ENCODE peak calls at places on chromosomes 13 and 19, in seven cellular contexts. K is WERI-Rb-1, U is H9, O is sigmoid colon, X is endothelial cell of umbilical vein, F is endothelial cell, G is chondrocyte. E is an unnamed sample.

GRCh38 chr19:5823579-5824281 is 15.8 kb downstream of the FUT6 start:
- DNase-seq in K (no peak), U (peak), O (no peak), X (no peak), F (no peak), G (peak), E (no peak)

GRCh38 chr19:11137542-11138384 is 17.8 kb downstream of the SPC24 start:
- DNase-seq in K (peak), U (peak), O (peak), X (peak), F (peak), G (no peak), E (peak)

GRCh38 chr13:25869941-25870340 is 181.9 kb downstream of the SHISA2 start:
- DNase-seq in K (no peak), U (no peak), O (no peak), X (no peak), F (no peak), G (no peak), E (no peak)

GRCh38 chr19:38095411-38096308 is 128.4 kb downstream of the DPF1 start:
- DNase-seq in K (peak), U (peak), O (no peak), X (peak), F (peak), G (no peak), E (peak)

GRCh38 chr19:33193864-33194362 is at the start of gene LRP3:
- DNase-seq in K (peak), U (no peak), O (no peak), X (peak), F (no peak), G (peak), E (no peak)

GRCh38 chr13:62643007-62643483 is 1227.4 kb upstream of the PCDH20 start:
- DNase-seq in K (no peak), U (no peak), O (no peak), X (no peak), F (no peak), G (no peak), E (peak)

GRCh38 chr19:46426035-46426505 is 2.7 kb downstream of the PNMA8C start:
- DNase-seq in K (peak), U (no peak), O (no peak), X (no peak), F (no peak), G (no peak), E (no peak)

GRCh38 chr19:35756373-35757230 is at the start of gene HSPB6:
- DNase-seq in K (no peak), U (peak), O (peak), X (peak), F (peak), G (no peak), E (peak)

GRCh38 chr19:24033962-24034342 is 53.0 kb upstream of the ZNF254 start:
- DNase-seq in K (peak), U (no peak), O (peak), X (peak), F (peak), G (peak), E (peak)

GRCh38 chr19:11269408-11269807 is 7.1 kb upstream of the DOCK6 start:
- DNase-seq in K (no peak), U (no peak), O (no peak), X (peak), F (no peak), G (no peak), E (no peak)

GRCh38 chr13:99028890-99029289 is 51.0 kb upstream of the DOCK9 start:
- DNase-seq in K (peak), U (peak), O (no peak), X (no peak), F (no peak), G (no peak), E (peak)

GRCh38 chr13:44715287-44716224 is 139.4 kb upstream of the TSC22D1 start:
- DNase-seq in K (no peak), U (no peak), O (no peak), X (no peak), F (no peak), G (no peak), E (no peak)

GRCh38 chr19:32172761-32173160 is 172.6 kb upstream of the ZNF507 start:
- DNase-seq in K (no peak), U (no peak), O (no peak), X (no peak), F (no peak), G (no peak), E (no peak)

GRCh38 chr19:18639706-18640105 is 2.9 kb downstream of the KLHL26 start:
- DNase-seq in K (no peak), U (no peak), O (no peak), X (no peak), F (no peak), G (no peak), E (no peak)

GRCh38 chr19:15337202-15337601 is 4.9 kb upstream of the BRD4 start:
- DNase-seq in K (no peak), U (no peak), O (no peak), X (no peak), F (no peak), G (no peak), E (no peak)

GRCh38 chr13:50713849-50714248 is 129.6 kb downstream of the DLEU7 start:
- DNase-seq in K (no peak), U (no peak), O (no peak), X (no peak), F (no peak), G (no peak), E (peak)

GRCh38 chr13:52405767-52406494 is at the start of gene THSD1:
- DNase-seq in K (peak), U (peak), O (peak), X (peak), F (peak), G (no peak), E (peak)

GRCh38 chr13:51134763-51135365 is 23.8 kb upstream of the C13orf42 start:
- DNase-seq in K (no peak), U (no peak), O (no peak), X (no peak), F (no peak), G (no peak), E (no peak)

GRCh38 chr13:29472317-29472961 is 123.0 kb downstream of the SLC7A1 start:
- DNase-seq in K (peak), U (peak), O (no peak), X (peak), F (peak), G (no peak), E (peak)

GRCh38 chr13:44819245-44819644 is 170.0 kb downstream of the NUFIP1 start:
- DNase-seq in K (no peak), U (no peak), O (no peak), X (peak), F (no peak), G (no peak), E (peak)

GRCh38 chr13:106492576-106493323 is 42.7 kb downstream of the EFNB2 start:
- DNase-seq in K (no peak), U (no peak), O (no peak), X (no peak), F (no peak), G (no peak), E (no peak)

GRCh38 chr19:15672580-15673175 is at the start of gene CYP4F12:
- DNase-seq in K (no peak), U (no peak), O (peak), X (no peak), F (no peak), G (no peak), E (peak)

GRCh38 chr19:4302238-4302630 is at the start of gene TMIGD2:
- DNase-seq in K (no peak), U (no peak), O (no peak), X (no peak), F (no peak), G (no peak), E (peak)

GRCh38 chr13:92804346-92804745 is 422.3 kb upstream of the GPC6 start:
- DNase-seq in K (no peak), U (no peak), O (no peak), X (no peak), F (no peak), G (no peak), E (no peak)

GRCh38 chr13:35747594-35747993 is 271.1 kb upstream of the MAB21L1 start:
- DNase-seq in K (no peak), U (no peak), O (no peak), X (no peak), F (no peak), G (no peak), E (no peak)

GRCh38 chr19:7521551-7522071 is 813 bp upstream of the MCOLN1 start:
- DNase-seq in K (no peak), U (no peak), O (no peak), X (no peak), F (no peak), G (no peak), E (no peak)

GRCh38 chr13:104086205-104086604 is 1020.0 kb upstream of the SLC10A2 start:
- DNase-seq in K (no peak), U (no peak), O (no peak), X (no peak), F (no peak), G (no peak), E (no peak)

GRCh38 chr19:47057328-47057727 is 8.9 kb upstream of the TMEM160 start:
- DNase-seq in K (peak), U (no peak), O (no peak), X (no peak), F (no peak), G (no peak), E (no peak)

GRCh38 chr13:44142911-44143665 is 230.5 kb upstream of the SERP2 start:
- DNase-seq in K (no peak), U (no peak), O (no peak), X (peak), F (no peak), G (no peak), E (no peak)

GRCh38 chr19:5703819-5704818 is 14.0 kb downstream of the RPL36 start:
- DNase-seq in K (no peak), U (no peak), O (no peak), X (no peak), F (no peak), G (no peak), E (no peak)

GRCh38 chr13:28817204-28817603 is 2.9 kb upstream of the MTUS2 start:
- DNase-seq in K (no peak), U (peak), O (no peak), X (no peak), F (peak), G (no peak), E (no peak)

GRCh38 chr19:48090281-48090802 is 20.3 kb downstream of the PLA2G4C start:
- DNase-seq in K (no peak), U (no peak), O (no peak), X (no peak), F (no peak), G (no peak), E (no peak)

GRCh38 chr19:15291089-15291488 is 41.2 kb downstream of the BRD4 start:
- DNase-seq in K (no peak), U (no peak), O (no peak), X (no peak), F (no peak), G (no peak), E (no peak)

GRCh38 chr19:7985481-7985911 is 19.9 kb downstream of the ELAVL1 start:
- DNase-seq in K (no peak), U (no peak), O (no peak), X (no peak), F (no peak), G (no peak), E (no peak)

GRCh38 chr13:33326246-33326645 is 40.7 kb upstream of the STARD13 start:
- DNase-seq in K (no peak), U (no peak), O (no peak), X (peak), F (no peak), G (no peak), E (no peak)

GRCh38 chr13:33328691-33329090 is 43.1 kb upstream of the STARD13 start:
- DNase-seq in K (no peak), U (no peak), O (no peak), X (no peak), F (no peak), G (no peak), E (no peak)

GRCh38 chr13:33331962-33332361 is 46.4 kb upstream of the STARD13 start:
- DNase-seq in K (no peak), U (no peak), O (no peak), X (no peak), F (no peak), G (no peak), E (no peak)

GRCh38 chr13:33326723-33327122 is 41.2 kb upstream of the STARD13 start:
- DNase-seq in K (no peak), U (no peak), O (no peak), X (no peak), F (no peak), G (no peak), E (no peak)

DNA sequence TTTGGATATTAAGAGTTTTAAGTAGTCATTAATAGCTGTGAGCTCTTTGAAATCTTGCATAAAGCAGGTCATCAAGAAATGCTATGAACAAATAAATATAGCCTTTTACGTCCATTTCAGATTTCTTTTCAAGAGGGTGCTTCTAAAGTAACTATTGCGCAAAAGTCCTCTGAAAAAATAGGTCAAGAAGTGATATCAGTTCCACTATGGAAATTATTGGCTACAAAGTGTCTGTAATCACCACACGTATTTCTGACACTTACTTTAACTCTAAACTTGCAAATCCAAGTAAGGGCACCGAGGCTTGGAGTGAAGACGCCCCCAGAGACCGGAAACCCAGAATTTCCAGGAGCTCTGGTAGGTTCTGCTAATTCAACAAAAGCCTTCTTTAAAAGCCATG is 44.9 kb upstream of the STARD13 start:
- DNase-seq in K (no peak), U (no peak), O (no peak), X (no peak), F (no peak), G (no peak), E (no peak)
- TF ChIP-seq CTCF in K (no peak), U (no peak), O (no peak), X (no peak), F (no peak), G (no peak), E (no peak)

GRCh38 chr19:49987159-49987698 is 26.3 kb upstream of the SIGLEC11 start:
- DNase-seq in K (no peak), U (peak), O (peak), X (peak), F (peak), G (no peak), E (peak)
- TF ChIP-seq CTCF in K (no peak), U (peak), O (no peak), X (no peak), F (no peak), G (peak), E (no peak)

GRCh38 chr13:22200469-22200868 is 529.6 kb downstream of the FGF9 start:
- DNase-seq in K (no peak), U (no peak), O (no peak), X (no peak), F (no peak), G (no peak), E (no peak)
- TF ChIP-seq CTCF in K (no peak), U (no peak), O (no peak), X (no peak), F (no peak), G (no peak), E (no peak)

DNA sequence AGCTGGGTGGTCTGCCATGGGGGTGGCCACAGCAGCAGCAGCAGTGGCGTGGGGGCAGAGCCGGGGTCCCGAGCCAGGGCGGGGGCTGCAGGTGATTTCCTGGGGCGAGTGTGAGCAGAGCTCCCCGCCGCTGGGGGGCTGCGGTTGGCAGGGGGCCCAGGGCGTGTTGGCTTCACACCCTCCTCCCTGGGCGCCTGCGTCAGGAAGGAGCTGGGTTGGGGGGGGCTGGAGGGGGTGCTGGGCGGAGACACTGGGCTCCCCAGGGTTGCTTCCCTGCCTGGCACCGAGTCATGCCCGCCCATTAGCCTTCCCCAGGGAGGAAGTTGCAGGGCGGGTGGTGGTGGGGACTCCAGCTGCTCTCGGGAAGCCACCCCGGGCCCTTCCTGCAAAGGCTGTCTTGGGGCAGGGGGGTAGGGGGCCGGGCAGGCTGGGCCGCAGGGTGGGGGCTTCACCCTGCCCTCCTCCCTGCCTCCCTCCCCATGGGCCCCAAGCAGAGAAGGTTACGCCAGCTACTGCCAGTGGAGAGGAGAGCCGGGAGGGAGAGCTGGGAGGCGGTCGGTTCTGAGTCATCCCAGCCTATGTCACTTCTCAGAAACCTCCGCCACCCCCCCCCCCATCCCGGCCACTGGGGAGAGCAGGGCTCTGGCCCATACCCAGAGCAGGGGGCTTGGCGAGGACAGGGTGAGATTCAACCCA is 4.6 kb downstream of the MIDN start:
- DNase-seq in K (no peak), U (no peak), O (peak), X (peak), F (no peak), G (no peak), E (peak)
- TF ChIP-seq CTCF in K (no peak), U (no peak), O (peak), X (no peak), F (no peak), G (peak), E (no peak)

E was measured in activated CD8-positive, alpha-beta T cell treated with anti-CD3 and anti-CD28 coated beads for 36 hours.